ENCODE peak calls at places on chromosome 21, in seven cellular contexts. X is naive thymus-derived CD4-positive, alpha-beta T cell; A is breast epithelium; J is neural progenitor cell; U is adrenal gland; M is ovary; P is left ventricle myocardium inferior. Z is an unnamed sample. For H3K9me3, the result is how much of the 10 kb centered on the place peaks cover.

GRCh38 chr21:38531142-38531541 is 32.9 kb upstream of the ERG start:
- DNase-seq in X (no peak), A (no peak), J (no peak), U (no peak), M (no peak), P (no peak), Z (no peak)

GRCh38 chr21:37983336-37984095 is 67.3 kb upstream of the KCNJ6 start:
- DNase-seq in X (no peak), A (no peak), J (no peak), U (no peak), M (no peak), P (no peak), Z (no peak)

GRCh38 chr21:45558044-45558721 is 15.9 kb upstream of the SLC19A1 start:
- DNase-seq in X (no peak), A (peak), J (no peak), U (no peak), M (no peak), P (peak), Z (peak)

GRCh38 chr21:34196996-34197395 is 123.6 kb downstream of the MRPS6 start:
- DNase-seq in X (no peak), A (no peak), J (no peak), U (no peak), M (no peak), P (no peak), Z (no peak)

GRCh38 chr21:32382108-32382601 is 10.7 kb downstream of the URB1 start:
- DNase-seq in X (no peak), A (no peak), J (no peak), U (no peak), M (no peak), P (no peak), Z (no peak)

GRCh38 chr21:20329636-20330035 is 668.6 kb upstream of the NCAM2 start:
- DNase-seq in X (no peak), A (no peak), J (no peak), U (no peak), M (no peak), P (no peak), Z (no peak)

GRCh38 chr21:35256468-35256988 is 207.4 kb upstream of the RUNX1 start:
- DNase-seq in X (no peak), A (peak), J (peak), U (peak), M (peak), P (peak), Z (peak)

GRCh38 chr21:44911384-44912157 is 9.1 kb downstream of the ITGB2 start:
- DNase-seq in X (peak), A (peak), J (no peak), U (peak), M (no peak), P (peak), Z (peak)

GRCh38 chr21:36436829-36437744 is 42.8 kb downstream of the CLDN14 start:
- DNase-seq in X (no peak), A (no peak), J (no peak), U (no peak), M (no peak), P (no peak), Z (no peak)
- H3K27ac ChIP-seq in X (no peak), A (no peak), J (no peak), U (peak), M (no peak), P (no peak), Z (no peak)

DNA sequence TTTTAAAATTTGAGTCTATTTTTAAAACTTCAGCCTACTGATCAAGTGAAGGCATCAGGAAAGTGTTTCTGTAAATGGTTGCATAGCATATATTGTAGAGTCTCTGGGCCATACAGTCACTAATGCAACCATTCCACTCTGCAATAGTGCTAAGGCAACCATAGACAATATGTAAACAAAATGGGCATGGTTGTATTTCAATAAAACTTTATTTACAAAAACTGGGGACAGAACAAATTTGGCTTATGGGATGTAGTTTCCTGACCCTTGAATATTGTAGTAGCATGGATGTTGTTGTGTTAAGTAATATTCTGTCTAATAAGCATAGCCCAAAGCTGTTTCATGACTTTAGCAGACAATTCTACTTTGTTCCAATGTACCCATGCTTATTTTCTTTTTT is 117.7 kb downstream of the GRIK1 start:
- DNase-seq in X (no peak), A (no peak), J (no peak), U (no peak), M (no peak), P (no peak), Z (no peak)
- H3K9me3 ChIP-seq in X (under half), A (under half), J (under half), U (under half), M (under half), P (under half), Z (under half)

GRCh38 chr21:42636535-42636914 is 16.9 kb upstream of the PDE9A start:
- DNase-seq in X (no peak), A (no peak), J (no peak), U (peak), M (no peak), P (no peak), Z (no peak)
- H3K27ac ChIP-seq in X (no peak), A (peak), J (no peak), U (no peak), M (no peak), P (no peak), Z (no peak)

GRCh38 chr21:22393324-22393723 is 1395.1 kb downstream of the NCAM2 start:
- DNase-seq in X (no peak), A (no peak), J (no peak), U (no peak), M (no peak), P (no peak), Z (no peak)
- H3K9me3 ChIP-seq in X (under half), A (under half), J (under half), U (under half), M (under half), P (under half), Z (under half)

Z was measured in Peyer's patch.